ENCODE peak calls at places on chromosomes 3 and 15, in ten cellular contexts. G is suprapubic skin; M is neural progenitor cell; N is activated effector memory CD4-positive, alpha-beta T cell treated with Interleukin-2 at 50 U/mL for 16 hours; Q is pulmonary artery endothelial cell; S is Kasumi-1; B is EH; C is upper lobe of right lung; Z is prostate gland; O is mammary epithelial cell. A is an unnamed sample.

GRCh38 chr3:160205606-160206005 is 19.6 kb upstream of the C3orf80 start:
- DNase-seq in Z (no peak), Q (no peak), C (no peak), M (no peak), S (no peak), N (no peak), O (no peak), G (no peak), B (no peak), A (no peak)

GRCh38 chr3:13110678-13111116 is 37.5 kb upstream of the IQSEC1 start:
- DNase-seq in M (peak), Q (no peak), B (peak), N (no peak), C (no peak), G (peak), O (peak), S (no peak), Z (peak), A (no peak)

GRCh38 chr15:57462391-57462790 is 86.1 kb downstream of the CGNL1 start:
- DNase-seq in Z (no peak), B (peak), C (no peak), N (no peak), Q (no peak), M (no peak), O (peak), S (peak), G (no peak), A (peak)

GRCh38 chr3:9316881-9317341 is 45.9 kb upstream of the THUMPD3 start:
- DNase-seq in B (peak), Q (peak), M (peak), Z (peak), O (peak), S (no peak), G (no peak), C (no peak), N (no peak), A (peak)

GRCh38 chr3:165786013-165786412 is 51.2 kb downstream of the BCHE start:
- DNase-seq in B (no peak), S (no peak), G (no peak), O (no peak), M (no peak), Q (no peak), N (no peak), Z (no peak), C (no peak), A (no peak)

GRCh38 chr15:85967553-85967952 is 112.1 kb upstream of the AGBL1 start:
- DNase-seq in Z (no peak), G (no peak), N (no peak), Q (no peak), M (no peak), B (no peak), C (no peak), O (no peak), S (no peak), A (no peak)

GRCh38 chr15:80906159-80906775 is 83.4 kb downstream of the MESD start:
- DNase-seq in S (no peak), Q (no peak), Z (no peak), G (no peak), O (no peak), M (no peak), B (peak), C (no peak), N (no peak), A (no peak)

GRCh38 chr3:195061756-195062655 is 209.0 kb downstream of the XXYLT1 start:
- DNase-seq in N (no peak), Z (no peak), S (no peak), O (no peak), M (no peak), G (no peak), C (peak), B (no peak), Q (no peak), A (no peak)

GRCh38 chr3:72329354-72329753 is 518.9 kb downstream of the SHQ1 start:
- DNase-seq in S (no peak), M (no peak), N (no peak), B (peak), Q (no peak), C (no peak), Z (no peak), O (no peak), G (no peak), A (no peak)

GRCh38 chr15:68640791-68641331 is 62.1 kb downstream of the CORO2B start:
- DNase-seq in B (peak), C (peak), N (no peak), Q (no peak), Z (peak), G (peak), S (no peak), M (no peak), O (peak), A (no peak)

GRCh38 chr15:101676965-101677364 is 24.8 kb upstream of the TM2D3 start:
- DNase-seq in O (no peak), B (peak), G (no peak), N (no peak), Q (no peak), S (no peak), M (no peak), Z (no peak), C (no peak), A (no peak)

GRCh38 chr3:50237754-50238548 is 1.9 kb downstream of the GNAI2 start:
- DNase-seq in C (peak), Z (peak), S (peak), B (peak), O (peak), Q (peak), G (peak), M (peak), N (peak), A (peak)

GRCh38 chr3:154122096-154122911 is 1.1 kb downstream of the ARHGEF26 start:
- DNase-seq in O (no peak), Q (no peak), Z (peak), N (no peak), C (peak), M (peak), S (no peak), G (peak), B (no peak), A (peak)

GRCh38 chr3:130576571-130577266 is 59.7 kb downstream of the COL6A6 start:
- DNase-seq in S (no peak), B (peak), Q (no peak), M (no peak), N (no peak), C (no peak), O (no peak), G (no peak), Z (no peak), A (no peak)

GRCh38 chr3:156174229-156174847 is 54.0 kb downstream of the KCNAB1 start:
- DNase-seq in Q (peak), S (peak), B (peak), Z (no peak), G (no peak), C (no peak), O (peak), M (peak), N (no peak), A (peak)

GRCh38 chr3:196639517-196640500 is at the start of gene NRROS:
- DNase-seq in B (peak), O (peak), N (peak), C (peak), M (peak), Z (peak), S (peak), G (peak), Q (no peak), A (peak)

GRCh38 chr3:17935217-17935616 is 192.8 kb upstream of the TBC1D5 start:
- DNase-seq in Q (no peak), O (no peak), Z (no peak), S (no peak), G (no peak), N (no peak), B (no peak), M (no peak), C (no peak), A (peak)

GRCh38 chr3:169583269-169583668 is 80.2 kb downstream of the MECOM start:
- DNase-seq in G (no peak), M (no peak), O (no peak), C (no peak), N (no peak), Q (no peak), Z (no peak), B (no peak), S (no peak), A (no peak)

GRCh38 chr15:77582763-77583162 is 49.9 kb downstream of the LINGO1 start:
- DNase-seq in O (no peak), Z (peak), S (no peak), N (no peak), G (no peak), C (no peak), B (no peak), Q (no peak), M (no peak), A (no peak)

GRCh38 chr3:171801738-171802600 is 8.3 kb downstream of the PLD1 start:
- DNase-seq in S (no peak), Z (no peak), B (peak), O (peak), N (no peak), G (no peak), Q (peak), M (no peak), C (no peak), A (peak)

GRCh38 chr3:127848131-127849129 is 26.1 kb upstream of the MGLL start:
- DNase-seq in N (no peak), O (no peak), S (no peak), M (no peak), Q (no peak), Z (no peak), C (no peak), B (peak), G (no peak), A (peak)

GRCh38 chr3:150149651-150150051 is 179.0 kb upstream of the PFN2 start:
- DNase-seq in C (no peak), G (no peak), S (no peak), O (peak), N (no peak), B (peak), M (no peak), Z (peak), Q (no peak), A (no peak)

GRCh38 chr3:17322106-17322793 is 420.2 kb downstream of the TBC1D5 start:
- DNase-seq in G (no peak), Z (no peak), Q (no peak), B (no peak), O (no peak), S (no peak), C (no peak), N (no peak), M (no peak), A (no peak)

GRCh38 chr3:48431224-48432029 is 1.5 kb upstream of the PLXNB1 start:
- DNase-seq in G (no peak), Z (no peak), Q (no peak), B (no peak), O (no peak), C (no peak), S (no peak), N (no peak), M (no peak), A (no peak)

GRCh38 chr15:99409097-99409473 is 156.7 kb upstream of the MEF2A start:
- DNase-seq in N (no peak), G (peak), C (peak), O (peak), Q (peak), S (peak), Z (peak), M (peak), B (peak), A (peak)

GRCh38 chr3:185948292-185948691 is 10.5 kb upstream of the TRA2B start:
- DNase-seq in Q (no peak), S (no peak), O (no peak), G (no peak), B (no peak), C (no peak), N (no peak), M (no peak), Z (no peak), A (no peak)

GRCh38 chr15:59274126-59274970 is 67.7 kb downstream of the LDHAL6B start:
- DNase-seq in O (peak), Q (peak), S (no peak), Z (no peak), G (no peak), C (no peak), N (no peak), M (no peak), B (peak), A (no peak)

GRCh38 chr15:71813723-71814470 is 3.5 kb downstream of the NR2E3 start:
- DNase-seq in Q (no peak), C (no peak), G (no peak), M (no peak), S (no peak), B (no peak), N (no peak), O (no peak), Z (no peak), A (no peak)

GRCh38 chr3:178203650-178204049 is 332.6 kb upstream of the KCNMB2 start:
- DNase-seq in Q (no peak), M (no peak), G (no peak), C (no peak), S (no peak), B (peak), Z (no peak), N (no peak), O (no peak), A (no peak)

GRCh38 chr3:69326821-69327433 is 59.0 kb downstream of the FRMD4B start:
- DNase-seq in Q (no peak), M (no peak), B (peak), Z (no peak), G (no peak), O (no peak), S (no peak), C (no peak), N (no peak), A (peak)

GRCh38 chr3:5022966-5023776 is 43.9 kb downstream of the BHLHE40 start:
- DNase-seq in G (no peak), S (no peak), M (no peak), O (peak), C (no peak), B (peak), Z (no peak), Q (peak), N (no peak), A (peak)

GRCh38 chr3:107753494-107753893 is 230.7 kb downstream of the BBX start:
- DNase-seq in C (no peak), Z (peak), S (peak), G (no peak), O (peak), B (peak), M (peak), N (no peak), Q (no peak), A (peak)

GRCh38 chr15:33675246-33675645 is 293.1 kb upstream of the CHRM5 start:
- DNase-seq in C (no peak), Q (no peak), G (no peak), S (peak), Z (no peak), B (peak), O (peak), M (peak), N (no peak), A (peak)

GRCh38 chr15:73951044-73951561 is 24.8 kb downstream of the LOXL1 start:
- DNase-seq in Z (peak), Q (peak), O (peak), N (peak), S (peak), M (peak), C (peak), B (peak), G (peak), A (peak)

GRCh38 chr3:52498134-52499054 is 3.3 kb downstream of the STAB1 start:
- DNase-seq in B (peak), G (no peak), O (no peak), N (no peak), Q (no peak), S (peak), C (peak), M (no peak), Z (no peak), A (no peak)